ENCODE peak calls at places on chromosomes 7 and 10, in six cellular contexts. One of them, this sample, is unnamed.

GRCh38 chr10:124081547-124082140 is 11.8 kb downstream of the CHST15 start:
- DNase-seq in cardiac muscle cell: no peak
- DNase-seq in body of pancreas: no peak
- DNase-seq in ovary: no peak
- DNase-seq in aorta: no peak
- DNase-seq in GM23248: no peak
- DNase-seq in this sample: no peak

GRCh38 chr10:129537178-129537577 is 70.1 kb downstream of the MGMT start:
- DNase-seq in GM23248: no peak
- DNase-seq in ovary: no peak
- DNase-seq in body of pancreas: no peak
- DNase-seq in cardiac muscle cell: no peak
- DNase-seq in aorta: no peak
- DNase-seq in this sample: no peak

GRCh38 chr7:16615234-16615633 is 30.3 kb downstream of the ANKMY2 start:
- DNase-seq in aorta: no peak
- DNase-seq in ovary: no peak
- DNase-seq in cardiac muscle cell: no peak
- DNase-seq in GM23248: no peak
- DNase-seq in body of pancreas: no peak
- DNase-seq in this sample: no peak

GRCh38 chr10:34859170-34859569 is 44.1 kb upstream of the PARD3 start:
- DNase-seq in aorta: no peak
- DNase-seq in ovary: no peak
- DNase-seq in body of pancreas: no peak
- DNase-seq in GM23248: peak; percentile 17
- DNase-seq in cardiac muscle cell: no peak
- DNase-seq in this sample: no peak

GRCh38 chr10:118080817-118081216 is 34.1 kb upstream of the RAB11FIP2 start:
- DNase-seq in aorta: no peak
- DNase-seq in GM23248: no peak
- DNase-seq in ovary: no peak
- DNase-seq in cardiac muscle cell: no peak
- DNase-seq in body of pancreas: no peak
- DNase-seq in this sample: no peak

GRCh38 chr7:45026984-45027773 is 27.2 kb downstream of the CCM2 start:
- DNase-seq in cardiac muscle cell: no peak
- DNase-seq in body of pancreas: no peak
- DNase-seq in GM23248: peak; percentile 46
- DNase-seq in ovary: no peak
- DNase-seq in aorta: no peak
- DNase-seq in this sample: peak; percentile 74

GRCh38 chr7:95342642-95343252 is 18.4 kb upstream of the PON1 start:
- DNase-seq in GM23248: no peak
- DNase-seq in ovary: no peak
- DNase-seq in aorta: no peak
- DNase-seq in cardiac muscle cell: no peak
- DNase-seq in body of pancreas: no peak
- DNase-seq in this sample: no peak

GRCh38 chr7:101563933-101564777 is 64.9 kb downstream of the MYL10 start:
- DNase-seq in ovary: no peak
- DNase-seq in body of pancreas: no peak
- DNase-seq in GM23248: no peak
- DNase-seq in aorta: no peak
- DNase-seq in cardiac muscle cell: no peak
- DNase-seq in this sample: no peak

GRCh38 chr10:121942749-121943148 is 14.9 kb upstream of the ATE1 start:
- DNase-seq in aorta: no peak
- DNase-seq in GM23248: peak; percentile 85
- DNase-seq in body of pancreas: no peak
- DNase-seq in ovary: no peak
- DNase-seq in cardiac muscle cell: no peak
- DNase-seq in this sample: no peak

GRCh38 chr7:27689045-27689877 is 26.6 kb upstream of the HIBADH start:
- DNase-seq in body of pancreas: peak; percentile 19
- DNase-seq in ovary: no peak
- DNase-seq in GM23248: peak; percentile 26
- DNase-seq in aorta: no peak
- DNase-seq in cardiac muscle cell: peak; percentile 5
- DNase-seq in this sample: no peak

GRCh38 chr10:73509695-73510094 is 13.9 kb upstream of the PPP3CB start:
- DNase-seq in body of pancreas: no peak
- DNase-seq in aorta: no peak
- DNase-seq in cardiac muscle cell: no peak
- DNase-seq in ovary: no peak
- DNase-seq in GM23248: no peak
- DNase-seq in this sample: no peak

GRCh38 chr7:35694161-35694783 is 663 bp downstream of the HERPUD2 start:
- DNase-seq in aorta: no peak
- DNase-seq in ovary: peak; percentile 29
- DNase-seq in body of pancreas: peak; percentile 31
- DNase-seq in GM23248: peak; percentile 55
- DNase-seq in cardiac muscle cell: no peak
- DNase-seq in this sample: no peak

GRCh38 chr10:86361134-86362128 is 5.2 kb downstream of the GRID1 start:
- DNase-seq in aorta: peak; percentile 18
- DNase-seq in cardiac muscle cell: peak; percentile 73
- DNase-seq in body of pancreas: peak; percentile 11
- DNase-seq in ovary: peak; percentile 2
- DNase-seq in GM23248: no peak
- DNase-seq in this sample: no peak

GRCh38 chr7:3149961-3150516 is 106.4 kb upstream of the CARD11 start:
- DNase-seq in body of pancreas: no peak
- DNase-seq in aorta: no peak
- DNase-seq in cardiac muscle cell: no peak
- DNase-seq in ovary: no peak
- DNase-seq in GM23248: no peak
- DNase-seq in this sample: no peak

GRCh38 chr7:32890553-32891045 is 961 bp downstream of the KBTBD2 start:
- DNase-seq in aorta: no peak
- DNase-seq in cardiac muscle cell: peak; percentile 54
- DNase-seq in ovary: no peak
- DNase-seq in GM23248: peak; percentile 87
- DNase-seq in body of pancreas: peak; percentile 16
- DNase-seq in this sample: peak; percentile 66

GRCh38 chr10:30433286-30433778 is 652 bp upstream of the MAP3K8 start:
- DNase-seq in aorta: peak; percentile 91
- DNase-seq in body of pancreas: peak; percentile 78
- DNase-seq in cardiac muscle cell: peak; percentile 88
- DNase-seq in GM23248: peak; percentile 88
- DNase-seq in ovary: peak; percentile 79
- DNase-seq in this sample: peak; percentile 14

GRCh38 chr10:1381339-1381738 is 325.2 kb downstream of the WDR37 start:
- DNase-seq in aorta: no peak
- DNase-seq in GM23248: no peak
- DNase-seq in ovary: no peak
- DNase-seq in cardiac muscle cell: no peak
- DNase-seq in body of pancreas: no peak
- DNase-seq in this sample: no peak

GRCh38 chr7:91310829-91311460 is 46.7 kb downstream of the FZD1 start:
- DNase-seq in body of pancreas: peak; percentile 15
- DNase-seq in GM23248: peak; percentile 78
- DNase-seq in aorta: no peak
- DNase-seq in cardiac muscle cell: no peak
- DNase-seq in ovary: no peak
- DNase-seq in this sample: no peak

GRCh38 chr7:100752994-100753393 is 19.6 kb downstream of the ZAN start:
- DNase-seq in GM23248: no peak
- DNase-seq in cardiac muscle cell: no peak
- DNase-seq in aorta: no peak
- DNase-seq in ovary: no peak
- DNase-seq in body of pancreas: no peak
- DNase-seq in this sample: no peak

GRCh38 chr10:103083977-103084320 is 109.1 kb downstream of the NT5C2 start:
- DNase-seq in cardiac muscle cell: no peak
- DNase-seq in GM23248: no peak
- DNase-seq in ovary: no peak
- DNase-seq in body of pancreas: no peak
- DNase-seq in aorta: no peak
- DNase-seq in this sample: no peak

GRCh38 chr7:151837285-151838042 is 39.5 kb downstream of the PRKAG2 start:
- DNase-seq in aorta: peak; percentile 52
- DNase-seq in body of pancreas: no peak
- DNase-seq in ovary: no peak
- DNase-seq in GM23248: no peak
- DNase-seq in cardiac muscle cell: peak; percentile 31
- DNase-seq in this sample: no peak

GRCh38 chr7:21616796-21617436 is 74.1 kb downstream of the DNAH11 start:
- DNase-seq in cardiac muscle cell: no peak
- DNase-seq in body of pancreas: no peak
- DNase-seq in GM23248: peak; percentile 47
- DNase-seq in ovary: no peak
- DNase-seq in aorta: no peak
- DNase-seq in this sample: no peak

GRCh38 chr7:131976411-131976810 is 420.0 kb upstream of the PODXL start:
- DNase-seq in GM23248: no peak
- DNase-seq in aorta: no peak
- DNase-seq in body of pancreas: no peak
- DNase-seq in cardiac muscle cell: no peak
- DNase-seq in ovary: no peak
- DNase-seq in this sample: no peak

GRCh38 chr10:112140110-112140755 is 43.3 kb downstream of the GPAM start:
- DNase-seq in aorta: peak; percentile 69
- DNase-seq in GM23248: peak; percentile 81
- DNase-seq in cardiac muscle cell: peak; percentile 86
- DNase-seq in body of pancreas: peak; percentile 61
- DNase-seq in ovary: peak; percentile 38
- DNase-seq in this sample: peak; percentile 51

GRCh38 chr10:75508239-75508813 is 76.9 kb downstream of the LRMDA start:
- DNase-seq in ovary: no peak
- DNase-seq in GM23248: peak; percentile 82
- DNase-seq in body of pancreas: no peak
- DNase-seq in cardiac muscle cell: peak; percentile 49
- DNase-seq in aorta: no peak
- DNase-seq in this sample: no peak

GRCh38 chr7:128891110-128891941 is 19.2 kb downstream of the KCP start:
- DNase-seq in ovary: peak; percentile 13
- DNase-seq in cardiac muscle cell: no peak
- DNase-seq in aorta: no peak
- DNase-seq in GM23248: no peak
- DNase-seq in body of pancreas: peak; percentile 19
- DNase-seq in this sample: peak; percentile 38

GRCh38 chr7:151657173-151657572 is 137.5 kb upstream of the RHEB start:
- DNase-seq in GM23248: peak; percentile 21
- DNase-seq in ovary: no peak
- DNase-seq in body of pancreas: no peak
- DNase-seq in cardiac muscle cell: no peak
- DNase-seq in aorta: peak; percentile 66
- DNase-seq in this sample: no peak

GRCh38 chr7:88141025-88141424 is 78.8 kb downstream of the SRI start:
- DNase-seq in GM23248: no peak
- DNase-seq in aorta: no peak
- DNase-seq in ovary: no peak
- DNase-seq in cardiac muscle cell: peak; percentile 54
- DNase-seq in body of pancreas: peak; percentile 56
- DNase-seq in this sample: no peak

GRCh38 chr10:118542205-118542604 is 53.2 kb downstream of the PRLHR start:
- DNase-seq in GM23248: no peak
- DNase-seq in aorta: no peak
- DNase-seq in ovary: no peak
- DNase-seq in body of pancreas: no peak
- DNase-seq in cardiac muscle cell: no peak
- DNase-seq in this sample: no peak

GRCh38 chr10:87552248-87552914 is 47.7 kb downstream of the MINPP1 start:
- DNase-seq in body of pancreas: no peak
- DNase-seq in GM23248: peak; percentile 39
- DNase-seq in ovary: no peak
- DNase-seq in aorta: no peak
- DNase-seq in cardiac muscle cell: no peak
- DNase-seq in this sample: no peak

GRCh38 chr10:5547684-5547933 is 22.8 kb downstream of the CALML3 start:
- DNase-seq in GM23248: peak; percentile 61
- DNase-seq in aorta: no peak
- DNase-seq in ovary: no peak
- DNase-seq in cardiac muscle cell: no peak
- DNase-seq in body of pancreas: no peak
- DNase-seq in this sample: no peak

GRCh38 chr10:6112893-6113292 is 24.1 kb downstream of the RBM17 start:
- DNase-seq in cardiac muscle cell: no peak
- DNase-seq in aorta: no peak
- DNase-seq in body of pancreas: no peak
- DNase-seq in GM23248: no peak
- DNase-seq in ovary: no peak
- DNase-seq in this sample: no peak

GRCh38 chr10:132881186-132881920 is 61.0 kb downstream of the CFAP46 start:
- DNase-seq in GM23248: no peak
- DNase-seq in body of pancreas: no peak
- DNase-seq in ovary: no peak
- DNase-seq in aorta: peak; percentile 22
- DNase-seq in cardiac muscle cell: no peak
- DNase-seq in this sample: no peak

GRCh38 chr10:114552050-114552449 is 106.0 kb downstream of the ABLIM1 start:
- DNase-seq in aorta: no peak
- DNase-seq in GM23248: no peak
- DNase-seq in cardiac muscle cell: no peak
- DNase-seq in body of pancreas: no peak
- DNase-seq in ovary: no peak
- DNase-seq in this sample: no peak
- H3K27ac ChIP-seq in aorta: no peak overlapping the region
- H3K27ac ChIP-seq in GM23248: no peak overlapping the region
- H3K27ac ChIP-seq in cardiac muscle cell: peak overlapping the region; percentile 28
- H3K27ac ChIP-seq in body of pancreas: peak overlapping the region; percentile 48
- H3K27ac ChIP-seq in ovary: no peak overlapping the region
- H3K27ac ChIP-seq in this sample: no peak overlapping the region

GRCh38 chr10:21832751-21833150 is 170.8 kb downstream of the DNAJC1 start:
- DNase-seq in aorta: no peak
- DNase-seq in cardiac muscle cell: no peak
- DNase-seq in GM23248: no peak
- DNase-seq in body of pancreas: no peak
- DNase-seq in ovary: no peak
- DNase-seq in this sample: no peak
- H3K9me3 ChIP-seq in aorta: peaks cover 3% of the 10 kb centered on the region
- H3K9me3 ChIP-seq in cardiac muscle cell: no peaks in the 10 kb centered on the region
- H3K9me3 ChIP-seq in GM23248: no peaks in the 10 kb centered on the region
- H3K9me3 ChIP-seq in body of pancreas: peaks cover 24% of the 10 kb centered on the region
- H3K9me3 ChIP-seq in ovary: no peaks in the 10 kb centered on the region
- H3K9me3 ChIP-seq in this sample: no peaks in the 10 kb centered on the region

GRCh38 chr7:26208040-26208439 is 6.5 kb downstream of the CBX3 start:
- DNase-seq in ovary: no peak
- DNase-seq in body of pancreas: no peak
- DNase-seq in GM23248: no peak
- DNase-seq in cardiac muscle cell: no peak
- DNase-seq in aorta: no peak
- DNase-seq in this sample: no peak
- H3K4me1 ChIP-seq in ovary: peaks cover 1% of the 10 kb centered on the region
- H3K4me1 ChIP-seq in body of pancreas: peaks cover 28% of the 10 kb centered on the region
- H3K4me1 ChIP-seq in GM23248: peaks cover 34% of the 10 kb centered on the region
- H3K4me1 ChIP-seq in cardiac muscle cell: peaks cover 18% of the 10 kb centered on the region
- H3K4me1 ChIP-seq in aorta: no peaks in the 10 kb centered on the region
- H3K4me1 ChIP-seq in this sample: peaks cover 21% of the 10 kb centered on the region

DNA sequence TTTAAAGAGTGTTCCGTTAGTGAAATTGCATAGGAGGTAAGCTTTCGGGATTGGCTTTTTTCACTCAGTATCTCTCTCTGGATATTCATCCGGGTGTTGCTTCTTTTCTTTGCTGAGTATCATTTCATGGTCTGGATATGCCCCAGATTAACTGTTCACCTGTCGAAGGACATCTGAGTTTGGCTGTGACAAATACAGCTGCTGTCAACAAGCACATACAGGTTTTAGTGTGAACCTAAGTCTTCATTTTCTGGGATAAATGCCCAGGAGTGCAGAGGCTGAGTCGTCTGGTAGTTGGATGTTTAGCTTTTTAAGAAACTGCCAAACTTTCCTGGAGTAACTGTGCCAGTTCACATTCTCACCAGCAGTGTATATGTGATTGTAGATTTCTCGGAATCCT is 5.6 kb downstream of the DOCK1 start:
- DNase-seq in aorta: no peak
- DNase-seq in ovary: no peak
- DNase-seq in cardiac muscle cell: no peak
- DNase-seq in GM23248: peak; percentile 22
- DNase-seq in body of pancreas: no peak
- DNase-seq in this sample: no peak
- H3K27ac ChIP-seq in aorta: no peak overlapping the region
- H3K27ac ChIP-seq in ovary: no peak overlapping the region
- H3K27ac ChIP-seq in cardiac muscle cell: no peak overlapping the region
- H3K27ac ChIP-seq in GM23248: no peak overlapping the region
- H3K27ac ChIP-seq in body of pancreas: no peak overlapping the region
- H3K27ac ChIP-seq in this sample: no peak overlapping the region